ENCODE peak calls at places on chromosome 16, in four cellular contexts. O is activated naive CD8-positive, alpha-beta T cell treated with anti-CD3 and anti-CD28 coated beads, Interleukin-2, amount 50 U/mL, for 16 hours; D is AG09309; F is RPMI8226. V is an unnamed sample.

GRCh38 chr16:84084570-84085270 is 32.0 kb downstream of the MBTPS1 start:
- DNase-seq in D (no peak), O (peak; percentile 34), F (peak; percentile 71), V (peak; percentile 86)

GRCh38 chr16:74100405-74101316 is 196.0 kb upstream of the PSMD7 start:
- DNase-seq in O (no peak), F (no peak), D (no peak), V (no peak)

GRCh38 chr16:11495066-11495407 is 91.7 kb downstream of the LITAF start:
- DNase-seq in D (no peak), O (no peak), F (no peak), V (no peak)

GRCh38 chr16:58464916-58465731 is 34.8 kb upstream of the NDRG4 start:
- DNase-seq in O (no peak), F (no peak), D (no peak), V (no peak)

GRCh38 chr16:349211-349610 is 3.3 kb downstream of the AXIN1 start:
- DNase-seq in D (no peak), O (no peak), F (no peak), V (no peak)

GRCh38 chr16:54926166-54926838 is 4.4 kb upstream of the IRX5 start:
- DNase-seq in D (peak; percentile 33), O (no peak), F (peak; percentile 74), V (peak; percentile 70)

GRCh38 chr16:24729967-24730815 is 740 bp downstream of the TNRC6A start:
- DNase-seq in F (peak; percentile 47), D (no peak), O (no peak), V (peak; percentile 21)

GRCh38 chr16:78325532-78325931 is 226.1 kb downstream of the WWOX start:
- DNase-seq in F (no peak), O (no peak), D (no peak), V (no peak)

GRCh38 chr16:73285336-73285735 is 237.4 kb upstream of the ZFHX3 start:
- DNase-seq in D (no peak), O (no peak), F (no peak), V (no peak)